ENCODE peak calls at places on chromosomes 16 and 17, in nine cellular contexts. A is AG04450, S is keratinocyte, D is lower leg skin, T is nephron progenitor cell, R is fibroblast of pulmonary artery, J is B cell, Q is cardiac muscle cell, Z is cardiac fibroblast. W is an unnamed sample.

GRCh38 chr17:36937961-36938565 is 788 bp downstream of the LHX1 start:
- DNase-seq in D (no peak), T (peak; percentile 64), Q (peak; percentile 78), Z (peak; percentile 40), J (peak; percentile 51), A (no peak), S (no peak), R (peak; percentile 45), W (no peak)

GRCh38 chr17:50258647-50259483 is 15.4 kb upstream of the TMEM92 start:
- DNase-seq in R (no peak), Q (no peak), Z (peak; percentile 43), A (no peak), S (no peak), D (peak; percentile 29), J (no peak), T (no peak), W (no peak)

GRCh38 chr17:49556183-49556943 is 19.3 kb upstream of the NXPH3 start:
- DNase-seq in D (no peak), R (peak; percentile 68), A (no peak), J (peak; percentile 89), Q (peak; percentile 80), T (peak; percentile 93), Z (peak; percentile 77), S (no peak), W (peak; percentile 61)

GRCh38 chr17:37699285-37699973 is 45.4 kb downstream of the HNF1B start:
- DNase-seq in S (no peak), Z (no peak), J (no peak), T (no peak), Q (no peak), A (no peak), R (no peak), D (no peak), W (no peak)

GRCh38 chr16:17101646-17102045 is 369.1 kb downstream of the XYLT1 start:
- DNase-seq in S (peak; percentile 17), J (peak; percentile 12), A (no peak), Z (no peak), T (no peak), R (no peak), Q (no peak), D (no peak), W (no peak)

GRCh38 chr16:73890524-73891500 is 405.8 kb upstream of the PSMD7 start:
- DNase-seq in D (no peak), J (no peak), Q (peak; percentile 45), R (peak; percentile 2), S (no peak), T (peak; percentile 30), A (no peak), Z (peak; percentile 2), W (no peak)

GRCh38 chr17:39701784-39702422 is 2.0 kb downstream of the ERBB2 start:
- DNase-seq in Q (no peak), T (no peak), R (no peak), J (no peak), A (no peak), Z (no peak), S (no peak), D (no peak), W (no peak)

GRCh38 chr16:10981697-10982216 is 37.4 kb downstream of the CLEC16A start:
- DNase-seq in Q (no peak), D (peak; percentile 54), T (no peak), A (no peak), R (no peak), S (no peak), J (peak; percentile 66), Z (no peak), W (no peak)

GRCh38 chr16:88317619-88317977 is 65.2 kb upstream of the ZNF469 start:
- DNase-seq in Z (peak; percentile 83), S (no peak), D (peak; percentile 30), R (peak; percentile 72), T (no peak), Q (no peak), J (no peak), A (no peak), W (no peak)
- TF ChIP-seq CTCF in Z (no peak), S (no peak), D (no peak), R (no peak), T (no peak), Q (no peak), J (no peak), A (no peak), W (no peak)

GRCh38 chr17:30372755-30373154 is 6.0 kb upstream of the CPD start:
- DNase-seq in Z (no peak), R (no peak), A (no peak), T (no peak), S (peak; percentile 75), Q (no peak), D (no peak), J (no peak), W (no peak)
- TF ChIP-seq CTCF in Z (no peak), R (no peak), A (no peak), T (no peak), S (peak; percentile 59), Q (no peak), D (no peak), J (no peak), W (no peak)

DNA sequence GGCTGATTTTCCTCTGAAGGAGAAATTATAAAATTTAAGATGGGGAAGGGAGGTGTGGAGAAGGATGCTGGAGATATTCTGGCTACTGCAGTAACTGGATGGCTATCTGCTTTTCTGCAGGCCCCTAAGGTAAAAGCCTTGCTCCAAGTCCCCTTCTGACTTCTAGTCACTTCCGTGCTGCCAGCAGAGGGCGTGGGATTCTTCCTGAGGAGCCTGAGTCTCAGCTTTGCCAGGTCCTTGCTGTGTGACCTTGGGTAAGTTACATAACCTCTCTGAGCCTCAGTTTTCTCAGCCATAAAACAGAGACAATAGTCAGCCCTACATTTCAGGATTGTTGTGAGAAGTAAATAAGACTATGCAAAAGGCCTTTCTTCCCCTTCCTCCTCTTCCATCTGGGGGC is 24.3 kb upstream of the TMEM220 start:
- DNase-seq in J (no peak), D (no peak), Z (peak; percentile 28), Q (peak; percentile 33), A (no peak), T (peak; percentile 37), R (peak; percentile 33), S (no peak), W (no peak)
- TF ChIP-seq CTCF in J (no peak), D (no peak), Z (peak; percentile 49), Q (peak; percentile 35), A (peak; percentile 39), T (peak; percentile 17), R (peak; percentile 46), S (peak; percentile 52), W (no peak)

GRCh38 chr16:49350265-49351103 is 23.1 kb upstream of the C16orf78 start:
- DNase-seq in J (peak; percentile 24), R (peak; percentile 53), D (peak; percentile 26), Z (peak; percentile 54), Q (peak; percentile 62), S (no peak), T (peak; percentile 84), A (no peak), W (peak; percentile 60)

GRCh38 chr16:49347476-49347875 is 26.1 kb upstream of the C16orf78 start:
- DNase-seq in Z (no peak), J (no peak), S (no peak), R (no peak), T (no peak), A (no peak), D (no peak), Q (no peak), W (no peak)

GRCh38 chr16:49349446-49350168 is 24.0 kb upstream of the C16orf78 start:
- DNase-seq in D (no peak), J (no peak), S (no peak), R (no peak), Z (no peak), T (no peak), A (no peak), Q (peak; percentile 12), W (no peak)

GRCh38 chr16:49346459-49346858 is 27.1 kb upstream of the C16orf78 start:
- DNase-seq in D (no peak), R (no peak), Q (no peak), A (no peak), T (no peak), J (no peak), S (no peak), Z (no peak), W (no peak)

GRCh38 chr16:49348408-49349176 is 25.0 kb upstream of the C16orf78 start:
- DNase-seq in S (no peak), Z (no peak), J (no peak), R (no peak), T (no peak), A (no peak), Q (no peak), D (no peak), W (no peak)
- TF ChIP-seq CTCF in S (peak; percentile 8), Z (no peak), J (no peak), R (no peak), T (no peak), A (no peak), Q (no peak), D (no peak), W (no peak)

W was measured in omental fat pad.